ENCODE peak calls at places on chromosomes 2 and 18, in four cellular contexts. W, C, D and K are unnamed samples.

GRCh38 chr2:1717129-1717528 is 27.2 kb downstream of the PXDN start:
- DNase-seq in D (no peak), C (no peak), W (no peak), K (peak)

GRCh38 chr2:1010373-1011017 is 59.8 kb downstream of the SNTG2 start:
- DNase-seq in W (no peak), C (no peak), D (no peak), K (no peak)

GRCh38 chr2:84741182-84741822 is 139.6 kb downstream of the TRABD2A start:
- DNase-seq in W (peak), D (peak), C (no peak), K (peak)

GRCh38 chr2:203341741-203342310 is 13.6 kb downstream of the ABI2 start:
- DNase-seq in D (no peak), C (no peak), W (peak), K (peak)

GRCh38 chr2:234980476-234981187 is 28.8 kb downstream of the SH3BP4 start:
- DNase-seq in W (no peak), D (peak), C (peak), K (peak)

GRCh38 chr2:168466834-168467565 is 10.9 kb downstream of the CERS6 start:
- DNase-seq in C (no peak), D (no peak), W (no peak), K (no peak)

GRCh38 chr2:128395640-128396499 is 77.2 kb upstream of the HS6ST1 start:
- DNase-seq in D (peak), C (peak), W (no peak), K (peak)

GRCh38 chr2:107633580-107634147 is 193.0 kb upstream of the RGPD4 start:
- DNase-seq in W (peak), C (no peak), D (no peak), K (peak)

GRCh38 chr2:212959469-212960117 is 191.8 kb downstream of the IKZF2 start:
- DNase-seq in D (no peak), C (no peak), W (no peak), K (no peak)

GRCh38 chr18:79361766-79362522 is 33.8 kb upstream of the NFATC1 start:
- DNase-seq in D (no peak), W (peak), C (peak), K (peak)

GRCh38 chr2:153394247-153394646 is 84.3 kb downstream of the RPRM start:
- DNase-seq in C (no peak), W (no peak), D (no peak), K (no peak)

GRCh38 chr2:215982465-215982875 is 30.9 kb downstream of the MREG start:
- DNase-seq in W (peak), D (no peak), C (no peak), K (no peak)

GRCh38 chr2:54574860-54575247 is 118.7 kb downstream of the SPTBN1 start:
- DNase-seq in D (no peak), W (no peak), C (no peak), K (no peak)

GRCh38 chr2:164510895-164511294 is 110.4 kb downstream of the GRB14 start:
- DNase-seq in C (peak), D (no peak), W (no peak), K (no peak)

GRCh38 chr2:97870396-97870843 is 125.3 kb downstream of the TMEM131 start:
- DNase-seq in W (peak), D (no peak), C (no peak), K (peak)

DNA sequence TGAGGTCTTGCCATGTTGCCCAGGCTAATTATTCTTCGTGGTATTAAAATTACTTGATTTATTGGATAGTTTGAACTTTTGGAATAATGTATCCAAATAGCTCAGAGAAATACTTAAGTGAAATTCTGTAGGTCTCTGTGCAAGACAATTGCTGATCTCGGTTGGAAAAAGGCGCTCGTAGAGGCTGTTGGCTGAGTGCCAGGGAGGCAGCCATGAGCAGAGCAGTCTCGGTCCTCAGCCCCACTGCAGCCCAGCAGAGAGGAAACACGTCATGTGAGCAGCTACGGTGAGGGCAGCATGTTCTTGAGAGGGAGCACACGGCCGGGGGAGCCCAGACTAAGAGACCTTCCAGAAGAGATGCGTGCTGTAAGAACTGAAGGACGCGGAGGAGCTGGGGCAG is 42.5 kb downstream of the DCDC2C start:
- DNase-seq in C (no peak), W (no peak), D (no peak), K (no peak)
- H3K4me3 ChIP-seq in C (no peak), W (no peak), D (no peak), K (no peak)

GRCh38 chr2:101725515-101726192 is 28.1 kb downstream of the MAP4K4 start:
- DNase-seq in C (no peak), W (peak), D (no peak), K (peak)
- TF ChIP-seq CTCF in C (no peak), W (peak), D (no peak), K (peak)

DNA sequence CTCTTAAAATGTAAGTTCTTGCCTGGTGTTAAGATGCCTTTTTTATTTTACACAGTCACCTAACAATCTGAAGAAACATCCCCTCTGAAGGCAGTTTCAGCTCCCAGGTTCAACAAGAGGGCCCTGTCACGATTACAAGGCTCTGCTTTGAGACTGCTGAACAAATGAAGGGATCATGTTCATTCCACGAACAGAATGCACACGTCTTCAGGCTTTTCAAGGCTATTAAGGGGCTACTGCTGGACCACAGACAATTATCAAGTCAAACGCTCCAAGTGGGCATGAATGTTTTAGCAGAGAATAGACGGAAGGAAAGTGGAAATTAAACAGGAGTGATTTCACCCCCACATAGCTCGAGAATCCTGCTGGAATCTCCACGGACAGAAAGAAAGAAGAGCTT is 172.8 kb upstream of the PID1 start:
- DNase-seq in C (no peak), W (no peak), D (no peak), K (no peak)
- H3K4me3 ChIP-seq in C (no peak), W (no peak), D (no peak), K (no peak)

DNA sequence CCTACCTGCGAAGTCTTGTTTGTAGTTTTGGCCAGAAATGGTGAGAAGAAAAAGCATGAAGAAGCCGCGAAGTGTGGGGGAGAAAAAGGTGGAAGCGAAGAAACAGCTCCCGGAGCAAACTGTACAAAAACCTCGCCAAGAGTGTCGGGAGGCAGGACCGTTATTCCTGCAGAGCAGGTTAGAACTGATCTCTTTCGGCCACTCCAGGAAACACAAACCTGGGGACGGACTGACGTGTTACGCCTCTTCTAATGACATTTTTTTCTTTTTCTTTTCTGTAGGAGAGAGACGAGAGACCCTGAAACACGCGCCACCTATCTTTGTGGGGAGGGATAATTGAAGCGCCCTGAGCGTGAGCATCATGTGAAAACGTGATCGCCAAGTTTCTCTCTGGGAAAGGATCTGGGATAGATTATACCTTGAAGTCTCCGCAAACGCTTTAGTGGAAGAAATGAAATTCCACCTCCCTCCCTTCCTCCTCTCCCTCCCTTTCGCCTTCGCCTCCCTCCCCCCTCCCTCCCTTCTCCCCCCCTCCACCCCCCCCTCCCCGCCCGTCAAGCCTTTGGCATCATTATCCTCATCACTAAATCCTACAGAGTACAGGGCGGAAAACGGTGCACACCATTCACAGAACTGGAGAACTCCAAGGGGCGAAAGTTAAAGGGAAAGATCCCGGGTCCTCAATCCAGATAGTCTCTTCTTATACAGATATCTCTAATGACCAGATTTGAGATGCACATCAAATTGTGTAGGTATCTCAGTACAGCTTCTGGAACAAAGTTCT is at the start of gene ZEB2:
- DNase-seq in W (peak), D (peak), C (no peak), K (peak)
- TF ChIP-seq CTCF in W (peak), D (peak), C (peak), K (peak)

DNA sequence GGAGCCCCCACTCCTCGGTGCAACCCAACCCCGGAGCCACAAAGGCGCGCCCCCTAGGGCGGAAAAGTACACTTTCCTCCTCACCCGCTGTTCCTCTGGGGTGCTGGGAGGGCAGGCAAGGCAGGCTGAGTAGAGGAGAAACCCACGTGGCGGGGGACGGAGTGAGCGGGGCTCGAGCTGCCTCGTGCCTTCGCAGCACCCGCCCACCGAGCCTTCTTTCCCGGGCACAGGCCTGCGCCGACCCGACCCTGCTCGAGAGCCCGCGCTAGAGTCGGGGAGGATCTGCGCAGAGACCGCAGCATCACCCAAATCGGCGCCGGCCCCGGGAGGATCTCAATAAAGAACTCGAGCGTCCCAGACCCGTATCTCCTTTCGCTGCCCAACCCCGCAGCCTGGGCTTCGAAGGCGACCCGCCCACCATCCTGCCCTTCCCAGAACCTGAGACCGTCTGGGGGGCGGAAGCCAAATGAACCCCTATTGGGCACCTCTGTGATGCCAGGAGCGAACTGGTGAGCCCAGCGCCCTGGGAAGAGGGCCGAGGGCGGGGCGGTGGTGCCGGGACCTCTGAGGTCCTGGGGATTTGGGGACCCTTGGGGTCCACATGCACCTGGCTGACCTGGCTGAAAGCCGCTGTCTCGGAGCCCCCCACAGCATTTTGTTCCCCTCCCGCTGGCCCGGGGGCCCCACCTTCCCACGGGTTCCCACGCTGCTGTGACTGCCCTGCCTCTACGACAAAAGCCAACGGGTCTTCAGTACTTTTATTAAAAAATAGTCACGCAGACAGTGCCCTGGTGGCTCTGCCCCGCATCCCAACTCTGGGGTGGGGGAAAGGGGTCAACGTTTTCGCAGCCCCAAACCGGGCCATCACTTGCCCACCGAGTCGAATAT is 1.3 kb downstream of the UCN start:
- DNase-seq in W (no peak), D (no peak), C (no peak), K (no peak)
- H3K4me3 ChIP-seq in W (no peak), D (peak), C (no peak), K (no peak)

GRCh38 chr2:227125506-227125905 is 38.5 kb downstream of the COL4A4 start:
- DNase-seq in C (no peak), D (no peak), W (no peak), K (no peak)
- TF ChIP-seq CTCF in C (no peak), D (no peak), W (peak), K (peak)